ENCODE peak calls at places on chromosomes 2 and 18, in eight cellular contexts. T is A549, A is H1, E is K562, I is Peyer's patch, L is uterus, F is heart left ventricle, R is ovary. H is an unnamed sample.

GRCh38 chr2:38788306-38788705 is 10.3 kb downstream of the GEMIN6 start:
- DNase-seq in T (no peak), A (no peak), E (no peak), I (no peak), L (no peak), F (no peak), R (no peak), H (no peak)

GRCh38 chr18:36889316-36889715 is 60.4 kb downstream of the KIAA1328 start:
- DNase-seq in T (no peak), A (no peak), E (no peak), I (no peak), L (no peak), F (no peak), R (no peak), H (no peak)

GRCh38 chr2:180690611-180691010 is 289.8 kb upstream of the UBE2E3 start:
- DNase-seq in T (no peak), A (no peak), E (no peak), I (no peak), L (no peak), F (no peak), R (no peak), H (no peak)

GRCh38 chr2:237568121-237568660 is 1.8 kb downstream of the PRLH start:
- DNase-seq in T (no peak), A (no peak), E (no peak), I (no peak), L (no peak), F (no peak), R (peak), H (peak)

GRCh38 chr2:65064728-65065552 is 8.7 kb downstream of the CEP68 start:
- DNase-seq in T (peak), A (no peak), E (peak), I (peak), L (peak), F (peak), R (peak), H (peak)

GRCh38 chr18:32595735-32596134 is 125.1 kb upstream of the GAREM1 start:
- DNase-seq in T (no peak), A (no peak), E (no peak), I (no peak), L (no peak), F (no peak), R (no peak), H (no peak)

GRCh38 chr18:3513481-3513880 is 63.5 kb downstream of the TGIF1 start:
- DNase-seq in T (no peak), A (no peak), E (no peak), I (no peak), L (no peak), F (no peak), R (no peak), H (no peak)

GRCh38 chr2:17912266-17912691 is 33.8 kb downstream of the KCNS3 start:
- DNase-seq in T (no peak), A (no peak), E (no peak), I (no peak), L (no peak), F (peak), R (no peak), H (no peak)

GRCh38 chr18:13431886-13432285 is 213.3 kb downstream of the LDLRAD4 start:
- DNase-seq in T (no peak), A (no peak), E (no peak), I (no peak), L (no peak), F (no peak), R (no peak), H (no peak)

GRCh38 chr2:70726947-70727725 is 40.9 kb downstream of the ADD2 start:
- DNase-seq in T (no peak), A (no peak), E (no peak), I (no peak), L (no peak), F (no peak), R (no peak), H (no peak)

GRCh38 chr2:138516030-138516704 is 14.6 kb downstream of the SPOPL start:
- DNase-seq in T (no peak), A (no peak), E (no peak), I (no peak), L (no peak), F (no peak), R (no peak), H (no peak)

GRCh38 chr18:63339920-63340484 is 20.4 kb upstream of the BCL2 start:
- DNase-seq in T (no peak), A (no peak), E (peak), I (no peak), L (peak), F (no peak), R (no peak), H (no peak)

GRCh38 chr2:221517362-221518121 is 54.6 kb downstream of the EPHA4 start:
- DNase-seq in T (no peak), A (no peak), E (no peak), I (peak), L (no peak), F (no peak), R (no peak), H (no peak)

GRCh38 chr2:212797484-212798205 is 259.0 kb upstream of the ERBB4 start:
- DNase-seq in T (no peak), A (no peak), E (no peak), I (no peak), L (no peak), F (no peak), R (no peak), H (no peak)

GRCh38 chr2:159111346-159111922 is 143.0 kb downstream of the TANC1 start:
- DNase-seq in T (no peak), A (no peak), E (no peak), I (no peak), L (no peak), F (peak), R (no peak), H (no peak)

GRCh38 chr2:181806039-181806392 is 85.5 kb upstream of the ITPRID2 start:
- DNase-seq in T (no peak), A (no peak), E (no peak), I (no peak), L (no peak), F (no peak), R (no peak), H (no peak)

GRCh38 chr2:181807526-181807925 is 84.0 kb upstream of the ITPRID2 start:
- DNase-seq in T (no peak), A (no peak), E (no peak), I (no peak), L (no peak), F (no peak), R (no peak), H (no peak)

GRCh38 chr2:181812106-181812745 is 79.3 kb upstream of the ITPRID2 start:
- DNase-seq in T (no peak), A (no peak), E (no peak), I (no peak), L (no peak), F (no peak), R (no peak), H (no peak)

GRCh38 chr2:181813963-181814565 is 77.5 kb upstream of the ITPRID2 start:
- DNase-seq in T (no peak), A (no peak), E (no peak), I (no peak), L (no peak), F (no peak), R (no peak), H (no peak)

DNA sequence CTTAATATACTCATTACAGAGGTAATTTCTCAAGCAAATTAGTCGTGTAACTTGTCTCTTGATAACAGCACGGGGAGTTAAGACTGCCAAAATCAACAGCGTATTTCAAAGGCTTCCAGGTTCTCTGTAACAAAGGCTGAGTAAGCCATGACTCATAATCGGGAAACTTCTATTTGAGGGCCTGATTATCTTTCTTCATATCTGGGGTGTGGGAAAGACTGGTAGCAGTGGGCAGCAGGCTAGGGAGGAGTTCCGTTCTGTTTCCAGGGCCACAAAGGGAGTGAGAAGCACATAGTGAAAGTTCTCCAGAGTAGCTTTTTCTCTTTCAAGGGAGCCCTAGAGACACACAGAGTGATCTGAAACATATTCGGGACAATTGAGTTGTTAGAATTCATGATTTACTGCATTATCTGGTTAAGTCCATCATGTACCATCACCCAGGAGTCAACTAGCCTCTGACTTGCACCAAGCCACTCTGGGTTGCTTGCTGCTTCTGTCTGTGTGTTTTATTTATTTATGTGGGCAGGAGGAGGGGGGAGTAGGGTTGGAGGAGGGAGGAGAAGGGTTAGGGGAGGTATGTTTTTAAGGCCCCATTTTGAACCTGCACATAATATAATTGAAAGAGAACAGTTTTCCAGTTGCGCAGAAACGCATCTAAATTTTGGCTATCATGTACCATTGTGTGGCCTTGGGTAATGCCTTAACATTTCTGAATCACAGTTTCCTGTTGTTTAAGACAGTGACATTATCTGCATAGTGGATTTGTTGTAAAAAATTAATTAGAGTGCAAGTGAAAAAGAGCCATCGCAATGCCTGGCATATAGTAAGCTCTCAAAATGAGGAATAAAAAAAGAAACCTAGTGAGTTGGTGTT is 80.5 kb upstream of the ITPRID2 start:
- DNase-seq in T (peak), A (no peak), E (peak), I (no peak), L (peak), F (peak), R (no peak), H (no peak)
- TF ChIP-seq POLR2A in T (no peak), A (no peak), E (no peak), I (no peak), L (no peak), F (no peak), R (no peak), H (no peak)

DNA sequence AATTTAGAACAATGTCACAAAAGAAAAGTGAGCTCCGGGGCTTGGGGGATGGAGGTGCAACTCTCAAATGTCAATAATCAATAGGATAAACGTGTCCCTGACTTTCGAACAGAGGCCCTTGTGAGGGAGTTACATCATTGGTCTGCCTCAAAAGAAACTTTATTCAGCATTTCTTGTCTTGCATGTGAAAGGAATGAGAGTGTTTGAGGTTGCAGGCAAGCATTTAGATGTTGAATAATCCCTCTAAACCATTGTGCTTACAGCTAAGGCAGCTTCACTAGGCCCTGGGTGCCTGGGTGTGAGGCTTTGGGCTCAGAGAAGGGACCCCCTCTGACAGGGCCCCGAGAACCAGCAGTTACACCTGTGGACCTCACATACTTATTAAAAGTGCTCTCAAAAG is 28.6 kb upstream of the FHL2 start:
- DNase-seq in T (no peak), A (no peak), E (no peak), I (no peak), L (no peak), F (no peak), R (no peak), H (no peak)
- H3K27ac ChIP-seq in T (no peak), A (no peak), E (no peak), I (no peak), L (no peak), F (no peak), R (peak), H (no peak)

DNA sequence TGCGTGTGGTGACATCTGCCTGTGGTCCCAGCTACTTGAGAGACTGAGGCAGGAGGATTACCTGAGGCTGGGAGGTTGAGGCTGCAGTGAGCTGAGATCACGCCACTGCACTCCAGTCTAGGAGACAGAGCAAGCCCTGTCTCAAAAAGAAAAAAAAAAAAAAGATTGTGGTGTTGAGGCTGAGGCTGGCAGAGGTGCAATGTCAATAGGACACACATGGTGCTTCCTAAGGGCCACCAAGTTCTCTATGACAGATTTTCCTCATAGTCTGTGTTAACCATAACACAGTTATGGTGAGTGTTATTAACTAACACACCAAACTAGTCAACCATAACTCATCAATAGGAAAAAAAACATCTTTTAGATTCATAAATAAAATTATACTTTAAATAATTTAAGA is 494.4 kb downstream of the TMX3 start:
- DNase-seq in T (no peak), A (no peak), E (no peak), I (no peak), L (no peak), F (no peak), R (no peak), H (no peak)
- TF ChIP-seq POLR2A in T (no peak), A (peak), E (no peak), I (no peak), L (no peak), F (no peak), R (no peak), H (no peak)

DNA sequence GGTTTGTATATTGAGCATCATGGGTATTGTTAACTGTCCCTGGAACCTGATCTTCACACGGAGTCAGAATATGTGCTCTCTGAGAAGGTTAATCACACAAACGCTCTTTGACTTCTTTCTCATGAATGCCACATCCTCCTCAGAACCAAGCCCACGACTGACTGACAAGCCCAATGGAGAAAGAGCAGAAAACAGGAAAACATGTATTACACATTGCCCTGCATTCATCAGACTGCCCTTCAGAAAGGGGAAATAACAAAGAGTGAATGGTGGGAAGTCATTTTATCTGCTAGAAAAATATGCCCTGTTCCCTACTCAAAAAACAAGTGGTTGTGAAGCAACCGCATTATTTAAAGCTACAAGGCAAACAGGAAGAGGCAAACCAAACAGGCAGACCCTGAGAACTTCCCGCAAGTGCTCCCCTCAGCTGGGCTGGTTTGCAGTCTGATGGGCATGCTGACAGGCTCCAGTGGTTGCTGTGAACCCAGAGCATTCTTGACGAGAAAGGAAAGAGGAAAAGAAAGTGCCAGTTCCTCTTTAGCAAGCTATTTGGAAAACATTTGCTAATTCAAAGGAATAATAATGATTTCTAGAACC is 172.9 kb upstream of the SETBP1 start:
- DNase-seq in T (no peak), A (no peak), E (no peak), I (peak), L (no peak), F (peak), R (no peak), H (no peak)
- H3K27ac ChIP-seq in T (no peak), A (no peak), E (no peak), I (peak), L (no peak), F (no peak), R (no peak), H (no peak)

GRCh38 chr2:96140941-96141623 is 2.8 kb upstream of the ASTL start:
- DNase-seq in T (no peak), A (no peak), E (no peak), I (no peak), L (no peak), F (no peak), R (no peak), H (no peak)
- TF ChIP-seq POLR2A in T (no peak), A (no peak), E (no peak), I (no peak), L (no peak), F (no peak), R (no peak), H (no peak)

GRCh38 chr2:130389783-130390182 is 33.9 kb downstream of the PTPN18 start:
- DNase-seq in T (no peak), A (no peak), E (no peak), I (no peak), L (no peak), F (no peak), R (no peak), H (peak)
- H3K27ac ChIP-seq in T (no peak), A (no peak), E (no peak), I (peak), L (peak), F (peak), R (no peak), H (peak)

DNA sequence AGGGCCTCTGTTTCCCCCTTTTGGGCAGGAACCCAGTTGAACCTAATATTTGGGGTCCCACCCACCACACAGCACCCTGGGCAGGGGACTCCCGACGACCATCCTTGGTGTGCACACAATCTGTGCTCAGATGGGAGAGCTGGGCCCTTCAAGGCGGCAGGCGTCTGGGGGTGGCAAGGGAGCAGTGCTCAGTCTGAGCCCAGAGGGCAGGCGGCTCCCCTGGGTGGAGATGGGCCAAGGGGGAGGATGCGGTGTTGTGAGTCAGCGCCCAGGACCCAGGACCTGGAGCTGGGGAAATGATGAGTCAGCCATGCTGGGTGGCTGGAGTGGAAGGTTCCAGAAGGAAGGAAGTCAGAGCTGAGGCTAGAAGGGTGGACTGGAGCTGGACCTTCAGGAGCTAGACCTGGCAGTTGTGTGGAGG is 3.8 kb downstream of the PROM2 start:
- DNase-seq in T (no peak), A (no peak), E (no peak), I (no peak), L (no peak), F (no peak), R (no peak), H (peak)
- TF ChIP-seq POLR2A in T (no peak), A (no peak), E (no peak), I (no peak), L (no peak), F (no peak), R (no peak), H (no peak)

GRCh38 chr2:101115664-101116063 is 35.5 kb downstream of the TBC1D8 start:
- DNase-seq in T (no peak), A (no peak), E (no peak), I (no peak), L (no peak), F (no peak), R (no peak), H (no peak)
- H3K27ac ChIP-seq in T (peak), A (no peak), E (no peak), I (no peak), L (no peak), F (peak), R (no peak), H (no peak)